ENCODE peak calls at places on chromosomes 12 and 14, in seven cellular contexts. F is IMR-90; T is uterus; S is psoas muscle; G is stomach; U is CD8-positive, alpha-beta T cell; L is WERI-Rb-1. X is an unnamed sample.

GRCh38 chr12:20264608-20265114 is 103.7 kb upstream of the PDE3A start:
- DNase-seq in F (peak; percentile 6), T (no peak), S (no peak), G (no peak), U (no peak), L (no peak), X (no peak)

GRCh38 chr14:105087963-105088811 is 23.0 kb upstream of the GPR132 start:
- DNase-seq in F (peak; percentile 74), T (peak; percentile 80), S (no peak), G (peak; percentile 23), U (no peak), L (no peak), X (peak; percentile 63)

GRCh38 chr12:38823314-38823713 is 82.1 kb downstream of the CPNE8 start:
- DNase-seq in F (no peak), T (no peak), S (no peak), G (no peak), U (no peak), L (no peak), X (no peak)

GRCh38 chr12:50567926-50568325 is 63.1 kb downstream of the DIP2B start:
- DNase-seq in F (peak; percentile 63), T (no peak), S (no peak), G (no peak), U (no peak), L (no peak), X (no peak)

GRCh38 chr14:50501642-50502041 is 30.7 kb downstream of the MAP4K5 start:
- DNase-seq in F (peak; percentile 81), T (no peak), S (no peak), G (no peak), U (no peak), L (no peak), X (no peak)

GRCh38 chr12:21248679-21249078 is 86.0 kb downstream of the SLCO1A2 start:
- DNase-seq in F (no peak), T (no peak), S (no peak), G (no peak), U (no peak), L (no peak), X (no peak)

GRCh38 chr12:51082561-51083139 is 746 bp downstream of the CSRNP2 start:
- DNase-seq in F (peak; percentile 39), T (no peak), S (no peak), G (no peak), U (peak; percentile 10), L (peak; percentile 30), X (no peak)

GRCh38 chr12:83886479-83886878 is 1026.1 kb downstream of the SLC6A15 start:
- DNase-seq in F (no peak), T (no peak), S (no peak), G (no peak), U (no peak), L (no peak), X (no peak)

GRCh38 chr12:517538-517937 is 57.8 kb downstream of the B4GALNT3 start:
- DNase-seq in F (no peak), T (no peak), S (no peak), G (no peak), U (no peak), L (no peak), X (no peak)

GRCh38 chr14:44989497-44990440 is 27.8 kb downstream of the TOGARAM1 start:
- DNase-seq in F (no peak), T (no peak), S (no peak), G (no peak), U (no peak), L (no peak), X (no peak)

GRCh38 chr14:103105580-103106168 is 11.1 kb downstream of the EXOC3L4 start:
- DNase-seq in F (no peak), T (no peak), S (no peak), G (no peak), U (no peak), L (peak; percentile 69), X (no peak)
- TF ChIP-seq CTCF in F (peak; percentile 7), T (no peak), S (no peak), G (no peak), U (no peak), L (peak; percentile 44), X (no peak)

DNA sequence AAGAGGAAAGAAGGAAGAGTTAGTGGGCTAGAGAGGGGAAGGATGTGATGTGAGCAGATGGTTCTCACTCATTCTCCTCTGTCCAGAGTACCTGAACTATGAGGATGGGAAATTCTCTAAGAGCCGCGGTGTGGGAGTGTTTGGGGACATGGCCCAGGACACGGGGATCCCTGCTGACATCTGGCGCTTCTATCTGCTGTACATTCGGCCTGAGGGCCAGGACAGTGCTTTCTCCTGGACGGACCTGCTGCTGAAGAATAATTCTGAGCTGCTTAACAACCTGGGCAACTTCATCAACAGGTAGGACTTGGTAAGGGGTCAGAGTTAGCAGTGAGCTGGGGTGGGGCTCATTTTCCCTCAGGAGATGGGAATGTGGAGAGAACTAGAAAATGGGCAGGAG is 7.6 kb downstream of the DDIT3 start:
- DNase-seq in F (no peak), T (no peak), S (no peak), G (no peak), U (no peak), L (no peak), X (no peak)
- H3K36me3 ChIP-seq in F (peaks cover 76% of the 10 kb centered on the region), T (no peaks in the 10 kb centered on the region), S (peaks cover 91% of the 10 kb centered on the region), G (peaks cover 96% of the 10 kb centered on the region), U (peaks cover 61% of the 10 kb centered on the region), L (peaks cover 94% of the 10 kb centered on the region), X (peaks cover 32% of the 10 kb centered on the region)

DNA sequence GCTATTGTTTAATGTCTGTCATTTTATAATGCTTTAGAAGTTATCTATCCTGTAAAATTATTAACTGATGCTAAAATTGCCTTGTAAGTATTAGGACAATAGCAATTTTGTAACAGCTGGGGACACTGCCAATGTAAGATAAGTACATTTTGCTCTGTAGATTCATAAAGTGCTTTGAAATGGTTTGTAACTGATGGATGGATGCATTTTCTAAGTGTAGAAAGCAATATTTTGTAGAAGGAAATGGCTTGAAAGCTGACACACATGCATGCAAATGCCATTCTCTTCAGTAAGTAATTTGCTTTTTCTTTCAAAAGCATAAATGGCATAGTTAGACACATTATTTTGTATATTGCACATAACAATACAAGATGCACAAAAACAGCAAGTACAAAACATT is 129.8 kb downstream of the FOXG1 start:
- DNase-seq in F (no peak), T (no peak), S (no peak), G (no peak), U (no peak), L (no peak), X (no peak)
- H3K9me3 ChIP-seq in F (no peaks in the 10 kb centered on the region), T (no peaks in the 10 kb centered on the region), S (no peaks in the 10 kb centered on the region), G (no peaks in the 10 kb centered on the region), U (no peaks in the 10 kb centered on the region), L (no peaks in the 10 kb centered on the region), X (no peaks in the 10 kb centered on the region)

GRCh38 chr14:100376751-100377171 is 53.6 kb downstream of the SLC25A47 start:
- DNase-seq in F (peak; percentile 23), T (no peak), S (no peak), G (no peak), U (no peak), L (no peak), X (no peak)
- TF ChIP-seq CTCF in F (peak; percentile 44), T (no peak), S (no peak), G (no peak), U (no peak), L (peak; percentile 20), X (no peak)

X was measured in lung.